ENCODE peak calls at places on chromosomes 7 and 10, in seven cellular contexts. U, M, Q, H, P, Z and C are unnamed samples.

GRCh38 chr10:22682237-22683192 is 31.9 kb downstream of the PIP4K2A start:
- DNase-seq in U (no peak), P (peak), M (no peak), Q (peak), Z (peak), H (peak), C (peak)

GRCh38 chr10:60377955-60378354 is 11.7 kb downstream of the ANK3 start:
- DNase-seq in U (no peak), H (peak), Z (no peak), Q (peak), P (peak), M (no peak), C (peak)

GRCh38 chr7:98687331-98687863 is 70.3 kb downstream of the NPTX2 start:
- DNase-seq in P (no peak), Q (no peak), Z (no peak), U (no peak), M (no peak), H (no peak), C (no peak)

GRCh38 chr7:87735360-87735759 is 107.2 kb downstream of the RUNDC3B start:
- DNase-seq in P (no peak), H (peak), M (no peak), U (no peak), Q (no peak), Z (no peak), C (peak)

GRCh38 chr10:59047180-59047579 is 129.3 kb upstream of the PHYHIPL start:
- DNase-seq in U (no peak), M (no peak), P (no peak), Z (no peak), H (no peak), Q (no peak), C (no peak)

GRCh38 chr7:101700424-101700823 is 71.3 kb upstream of the MYL10 start:
- DNase-seq in Z (no peak), H (no peak), U (no peak), Q (no peak), M (no peak), P (no peak), C (no peak)

GRCh38 chr10:67306588-67307205 is 380.9 kb downstream of the LRRTM3 start:
- DNase-seq in H (peak), Z (peak), M (no peak), U (no peak), P (no peak), Q (peak), C (peak)

GRCh38 chr7:113652501-113652900 is 266.3 kb downstream of the PPP1R3A start:
- DNase-seq in U (no peak), Q (peak), M (no peak), Z (no peak), H (peak), P (no peak), C (peak)

GRCh38 chr10:97771055-97771811 is 566 bp downstream of the SFRP5 start:
- DNase-seq in M (no peak), Z (peak), H (peak), U (peak), Q (peak), P (peak), C (peak)

GRCh38 chr7:156456503-156457115 is 184.0 kb upstream of the RNF32 start:
- DNase-seq in P (no peak), H (no peak), Q (no peak), Z (no peak), U (no peak), M (no peak), C (no peak)

GRCh38 chr7:94375167-94375566 is 19.5 kb upstream of the COL1A2 start:
- DNase-seq in Z (no peak), P (peak), U (no peak), Q (peak), H (peak), M (peak), C (peak)

GRCh38 chr7:89041240-89041639 is 245.7 kb upstream of the TEX47 start:
- DNase-seq in Q (no peak), P (no peak), U (no peak), Z (no peak), M (no peak), H (no peak), C (no peak)

GRCh38 chr10:126716366-126716765 is 45.9 kb upstream of the C10orf90 start:
- DNase-seq in M (no peak), H (no peak), U (no peak), P (no peak), Z (no peak), Q (no peak), C (no peak)

GRCh38 chr7:98084631-98085030 is 22.0 kb upstream of the LMTK2 start:
- DNase-seq in M (no peak), H (no peak), P (no peak), Z (no peak), Q (no peak), U (no peak), C (no peak)

GRCh38 chr10:76141376-76141775 is 710.0 kb downstream of the LRMDA start:
- DNase-seq in Q (no peak), U (no peak), P (no peak), M (no peak), Z (no peak), H (no peak), C (no peak)

GRCh38 chr10:5187852-5188251 is 2.9 kb upstream of the AKR1C8 start:
- DNase-seq in Z (no peak), M (no peak), H (peak), U (no peak), Q (no peak), P (no peak), C (no peak)

GRCh38 chr10:3397231-3397630 is 224.6 kb upstream of the PITRM1 start:
- DNase-seq in P (no peak), U (no peak), H (no peak), Q (peak), M (no peak), Z (no peak), C (no peak)

GRCh38 chr7:95776561-95777185 is 4.3 kb downstream of the DYNC1I1 start:
- DNase-seq in Z (no peak), P (no peak), U (no peak), Q (no peak), H (no peak), M (no peak), C (no peak)

DNA sequence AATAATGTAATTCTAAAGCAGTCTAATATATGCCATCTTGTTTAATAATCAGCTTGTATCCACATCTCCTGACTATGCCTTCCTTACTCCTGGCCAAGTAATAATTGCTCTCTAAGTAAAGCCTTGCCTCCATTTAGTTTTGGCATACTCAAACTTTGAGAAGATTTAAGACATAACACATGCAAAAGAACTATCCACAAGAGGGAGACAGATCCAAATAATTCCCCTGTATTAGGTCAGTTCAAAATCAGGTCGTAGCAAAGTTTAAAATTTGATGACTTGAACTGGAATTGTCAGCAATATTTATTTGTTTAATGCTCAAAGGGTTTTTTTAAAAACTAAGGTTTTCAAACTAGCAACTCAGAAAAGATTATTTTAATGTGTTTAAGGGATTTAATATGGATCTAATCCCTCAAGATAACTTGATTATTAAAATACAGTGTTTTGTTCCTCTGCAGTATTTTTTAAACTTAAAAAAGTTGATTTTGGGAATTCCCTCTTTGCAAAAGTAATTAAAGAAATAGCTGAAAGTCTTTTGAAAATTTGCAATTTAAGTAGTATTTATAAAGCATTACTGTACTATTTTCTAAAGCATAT is 95.3 kb downstream of the HDAC9 start:
- DNase-seq in Z (peak), P (peak), Q (peak), M (no peak), H (peak), U (no peak), C (peak)
- TF ChIP-seq CTCF in Z (peak), P (peak), Q (peak), M (peak), H (peak), U (peak), C (peak)

GRCh38 chr7:149495785-149496641 is 1.6 kb downstream of the ZNF746 start:
- DNase-seq in U (peak), H (peak), M (peak), Q (peak), Z (peak), P (peak), C (peak)
- H3K4me3 ChIP-seq in U (peak), H (peak), M (peak), Q (peak), Z (peak), P (peak), C (peak)

DNA sequence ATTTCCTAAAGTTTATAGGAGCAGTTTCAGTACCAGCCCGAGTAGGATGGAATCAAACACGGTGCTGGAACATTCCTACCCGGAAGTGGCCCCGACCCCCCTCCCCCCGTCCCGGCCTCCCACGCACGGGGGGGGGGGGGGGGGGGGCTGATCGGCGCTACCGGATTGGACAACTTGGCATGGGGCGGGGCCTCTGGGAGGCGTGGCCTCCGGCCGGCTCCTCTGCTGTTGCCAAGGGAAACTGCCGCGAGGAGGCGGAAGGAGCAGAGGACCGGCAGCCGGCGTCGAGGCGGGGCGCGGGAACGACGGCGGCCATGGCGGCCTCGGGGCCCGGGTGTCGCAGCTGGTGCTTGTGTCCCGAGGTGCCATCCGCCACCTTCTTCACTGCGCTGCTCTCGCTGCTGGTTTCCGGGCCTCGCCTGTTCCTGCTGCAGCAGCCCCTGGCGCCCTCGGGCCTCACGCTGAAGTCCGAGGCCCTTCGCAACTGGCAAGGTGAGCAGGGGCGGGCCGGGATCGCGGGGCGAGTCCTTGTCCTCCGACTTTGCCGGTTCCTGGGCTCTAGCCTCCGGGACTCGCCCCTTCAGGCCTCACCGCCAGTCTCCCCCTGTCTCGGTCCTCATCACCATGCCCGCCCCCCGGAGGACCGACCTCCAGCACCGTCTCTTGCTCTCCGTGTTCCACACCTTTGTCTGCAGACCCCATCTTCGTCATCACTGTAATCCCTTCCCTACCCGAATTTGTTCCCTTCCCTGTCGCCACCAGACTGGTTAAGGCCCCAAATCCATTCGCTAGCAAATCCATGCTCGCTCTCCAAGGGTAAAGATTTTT is at the start of gene RHBDD2:
- DNase-seq in H (peak), Z (peak), P (peak), M (peak), U (peak), Q (peak), C (peak)
- TF ChIP-seq CTCF in H (no peak), Z (no peak), P (no peak), M (peak), U (no peak), Q (peak), C (no peak)

DNA sequence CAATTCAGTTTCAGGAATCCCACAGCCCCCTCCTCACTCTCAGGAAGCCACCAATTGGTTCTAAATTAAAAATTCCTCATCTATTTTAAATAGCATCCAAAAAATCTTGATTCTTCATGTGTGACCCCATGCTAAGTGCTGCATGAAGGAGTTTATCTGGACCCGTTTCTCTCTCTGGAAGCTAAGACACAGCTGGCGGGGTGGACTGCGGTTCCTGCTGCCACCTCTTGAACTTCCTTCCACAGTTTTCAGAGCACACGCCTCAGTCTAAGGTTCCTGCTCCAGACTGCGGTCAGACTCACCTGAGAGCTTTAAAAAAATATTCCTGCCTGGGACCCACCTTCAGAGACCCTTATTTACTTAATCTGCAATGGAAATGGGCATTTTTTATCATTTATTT is 34.5 kb downstream of the LYZL1 start:
- DNase-seq in P (no peak), Z (no peak), U (no peak), H (no peak), Q (no peak), M (no peak), C (no peak)
- H3K4me3 ChIP-seq in P (no peak), Z (no peak), U (no peak), H (no peak), Q (no peak), M (no peak), C (no peak)

GRCh38 chr7:55571534-55572377 is 546 bp downstream of the VOPP1 start:
- DNase-seq in Z (peak), H (peak), U (peak), M (peak), Q (peak), P (peak), C (peak)
- TF ChIP-seq CTCF in Z (no peak), H (no peak), U (no peak), M (no peak), Q (peak), P (no peak), C (no peak)

DNA sequence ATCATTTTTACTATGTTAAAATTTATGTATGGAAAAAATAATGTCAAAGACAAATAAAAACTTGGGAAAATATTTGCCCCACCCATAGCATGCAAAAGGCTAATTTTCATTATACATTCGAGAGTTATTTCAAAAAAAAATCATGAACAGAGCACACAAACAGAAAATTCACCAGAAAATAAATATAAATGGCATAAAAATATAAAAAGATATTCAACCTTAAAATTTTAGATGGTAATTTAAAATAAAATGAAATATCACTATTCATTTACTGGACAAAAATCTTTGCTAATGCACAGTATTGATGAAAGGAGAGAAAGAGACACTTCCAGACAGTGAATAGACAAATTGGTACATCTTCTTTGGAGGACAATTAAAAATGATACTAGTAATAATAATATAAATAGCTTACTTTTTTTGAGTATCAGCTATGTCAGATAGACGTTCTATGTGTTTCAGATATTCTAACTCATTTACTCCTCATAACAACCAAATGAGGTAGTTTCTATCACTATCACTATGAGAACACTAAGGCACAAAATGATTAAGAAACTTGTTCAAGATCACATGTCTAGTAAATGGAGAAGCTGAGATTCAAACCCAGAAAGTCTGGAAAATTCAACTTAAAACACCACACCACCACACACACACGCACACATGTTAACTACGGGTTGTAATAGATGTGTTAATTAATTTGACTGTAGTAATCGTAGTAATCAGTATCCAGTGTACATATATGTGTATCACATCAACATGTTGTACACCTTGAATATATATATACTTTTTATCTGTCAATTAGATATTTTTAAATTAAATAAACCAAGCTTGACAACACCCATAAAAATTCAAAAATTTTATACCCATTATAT is 63.0 kb downstream of the CCDC71L start:
- DNase-seq in U (no peak), M (no peak), Z (no peak), P (no peak), H (no peak), Q (no peak), C (no peak)
- H3K4me3 ChIP-seq in U (peak), M (peak), Z (peak), P (no peak), H (peak), Q (no peak), C (no peak)

GRCh38 chr7:127252380-127252718 is 392 bp downstream of the GRM8 start:
- DNase-seq in U (no peak), M (no peak), Z (no peak), P (no peak), H (no peak), Q (no peak), C (no peak)

GRCh38 chr7:127251048-127251451 is 1.7 kb downstream of the GRM8 start:
- DNase-seq in P (no peak), H (no peak), Q (no peak), U (no peak), Z (peak), M (no peak), C (no peak)

GRCh38 chr7:127251458-127252379 is 1.0 kb downstream of the GRM8 start:
- DNase-seq in H (no peak), Q (no peak), Z (no peak), U (no peak), M (no peak), P (no peak), C (no peak)

GRCh38 chr7:127252736-127253288 is at the start of gene GRM8:
- DNase-seq in Z (no peak), Q (peak), H (peak), M (peak), P (peak), U (peak), C (peak)

DNA sequence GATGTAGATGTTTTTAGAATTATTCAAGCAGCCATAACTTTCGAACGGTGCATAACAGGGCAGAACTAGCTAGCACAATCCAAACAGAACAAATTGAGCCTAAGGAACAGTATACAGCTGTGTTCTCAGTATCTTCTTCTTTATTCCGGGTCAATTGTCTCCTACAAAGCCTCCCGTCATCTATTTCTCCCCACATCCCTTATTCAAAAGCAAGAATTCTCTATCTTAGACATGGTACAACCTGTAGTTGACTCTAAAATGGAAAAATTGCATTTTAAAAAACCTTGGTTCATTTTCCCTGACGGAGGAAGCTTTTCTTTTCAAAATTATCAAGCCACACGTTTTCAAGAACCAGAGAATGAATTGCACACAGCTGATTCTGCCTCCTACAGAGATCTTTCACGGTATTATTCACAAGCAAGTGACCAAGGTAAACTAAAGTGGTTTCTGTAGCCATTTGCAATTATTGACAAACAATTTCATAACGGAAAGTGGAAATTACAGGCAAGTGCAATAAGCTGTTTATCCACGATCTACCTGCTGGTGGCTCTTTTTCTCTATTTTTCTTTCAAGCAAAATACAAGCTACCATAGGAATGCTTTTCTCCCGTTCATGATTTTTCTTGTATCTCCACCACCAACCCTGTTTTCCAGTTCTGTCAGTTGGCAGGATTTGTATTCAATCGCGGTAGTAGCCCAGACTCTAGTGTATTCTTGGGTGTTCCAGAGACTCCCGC is 2.3 kb downstream of the GRM8 start:
- DNase-seq in U (no peak), M (no peak), P (no peak), H (peak), Z (no peak), Q (no peak), C (no peak)
- TF ChIP-seq CTCF in U (no peak), M (no peak), P (no peak), H (no peak), Z (peak), Q (no peak), C (no peak)